ENCODE peak calls at places on chromosomes 12 and 14, in nine cellular contexts. F is MM.1S, J is PC-3, V is hepatocyte, A is SK-N-SH, D is OCI-LY7, S is HCT116, R is GM23248, N is GM23338. M is an unnamed sample.

GRCh38 chr14:35197015-35197414 is 74.7 kb downstream of the PRORP start:
- DNase-seq in F (no peak), N (no peak), J (peak), D (no peak), S (peak), R (peak), A (no peak), V (no peak), M (no peak)

GRCh38 chr12:1936406-1937320 is 18.2 kb upstream of the CACNA2D4 start:
- DNase-seq in A (peak), F (no peak), V (peak), D (no peak), N (no peak), S (no peak), J (peak), R (peak), M (no peak)

GRCh38 chr12:52260351-52261210 is 13.9 kb upstream of the KRT86 start:
- DNase-seq in F (no peak), D (no peak), V (no peak), S (no peak), N (no peak), R (no peak), J (peak), A (no peak), M (peak)

GRCh38 chr12:82383930-82384513 is 25.7 kb downstream of the METTL25 start:
- DNase-seq in S (no peak), J (peak), A (no peak), V (no peak), R (peak), D (peak), F (no peak), N (peak), M (no peak)

GRCh38 chr12:119802472-119802871 is 74.6 kb downstream of the CIT start:
- DNase-seq in F (no peak), S (no peak), D (no peak), V (peak), R (peak), A (no peak), N (no peak), J (no peak), M (peak)

GRCh38 chr12:46557539-46558373 is 185.2 kb upstream of the SLC38A2 start:
- DNase-seq in J (peak), F (no peak), S (no peak), R (peak), V (no peak), D (no peak), A (no peak), N (no peak), M (no peak)

GRCh38 chr12:123050331-123050809 is 69.9 kb downstream of the ARL6IP4 start:
- DNase-seq in N (no peak), J (peak), D (no peak), F (no peak), S (no peak), V (no peak), A (no peak), R (peak), M (no peak)

GRCh38 chr12:105358789-105359188 is 28.3 kb downstream of the C12orf75 start:
- DNase-seq in D (peak), F (no peak), N (no peak), J (no peak), R (no peak), V (no peak), A (no peak), S (no peak), M (no peak)

GRCh38 chr12:51855586-51856428 is 7.3 kb upstream of the FIGNL2 start:
- DNase-seq in F (no peak), J (no peak), D (no peak), A (no peak), V (peak), N (peak), S (no peak), R (peak), M (peak)

GRCh38 chr14:35944847-35945246 is 118.7 kb downstream of the BRMS1L start:
- DNase-seq in S (peak), N (peak), J (peak), R (no peak), D (peak), A (peak), F (peak), V (peak), M (peak)

GRCh38 chr12:132497514-132498405 is 7.8 kb downstream of the FBRSL1 start:
- DNase-seq in V (no peak), F (no peak), D (no peak), A (no peak), J (no peak), S (no peak), R (no peak), N (no peak), M (no peak)

GRCh38 chr12:113467514-113468364 is 3.9 kb downstream of the LHX5 start:
- DNase-seq in F (no peak), D (no peak), V (no peak), S (no peak), A (peak), N (peak), R (no peak), J (peak), M (peak)

GRCh38 chr14:91255026-91255695 is 10.7 kb upstream of the GPR68 start:
- DNase-seq in F (no peak), R (peak), A (no peak), N (no peak), S (no peak), V (no peak), D (no peak), J (no peak), M (no peak)

GRCh38 chr12:70415987-70416386 is 49.9 kb downstream of the KCNMB4 start:
- DNase-seq in F (peak), S (no peak), N (no peak), A (no peak), V (no peak), R (no peak), J (no peak), D (peak), M (no peak)

GRCh38 chr14:74905595-74906142 is 17.4 kb downstream of the RPS6KL1 start:
- DNase-seq in S (peak), A (peak), N (peak), V (peak), F (peak), R (peak), J (peak), D (peak), M (peak)

GRCh38 chr12:2689393-2689792 is 105.4 kb upstream of the FKBP4 start:
- DNase-seq in J (no peak), R (no peak), A (no peak), F (no peak), D (no peak), S (no peak), V (no peak), N (no peak), M (no peak)

GRCh38 chr12:127509066-127509778 is 757.7 kb upstream of the TMEM132C start:
- DNase-seq in J (peak), V (no peak), N (no peak), S (no peak), F (peak), A (no peak), R (peak), D (no peak), M (no peak)

GRCh38 chr12:1173806-1174617 is 183.0 kb downstream of the ERC1 start:
- DNase-seq in R (no peak), J (no peak), N (no peak), S (no peak), V (no peak), A (no peak), D (peak), F (peak), M (no peak)

GRCh38 chr12:65493893-65494205 is 215.4 kb downstream of the MSRB3 start:
- DNase-seq in A (no peak), J (no peak), V (no peak), D (no peak), R (no peak), F (no peak), S (no peak), N (no peak), M (no peak)

GRCh38 chr14:69284170-69284569 is 24.2 kb downstream of the GALNT16 start:
- DNase-seq in R (no peak), J (no peak), V (no peak), S (no peak), D (no peak), A (no peak), N (no peak), F (no peak), M (no peak)

GRCh38 chr14:68239988-68240387 is 420.4 kb downstream of the RAD51B start:
- DNase-seq in J (no peak), N (no peak), D (no peak), V (peak), F (no peak), R (no peak), A (no peak), S (no peak), M (no peak)

GRCh38 chr14:74891870-74892269 is 10.2 kb downstream of the DLST start:
- DNase-seq in S (no peak), A (no peak), V (no peak), N (no peak), J (no peak), D (no peak), R (peak), F (no peak), M (no peak)

GRCh38 chr12:99911967-99912366 is 72.8 kb downstream of the ANKS1B start:
- DNase-seq in F (peak), R (peak), A (no peak), D (no peak), V (no peak), J (no peak), S (no peak), N (no peak), M (no peak)

GRCh38 chr12:27733052-27733656 is 22.5 kb downstream of the MRPS35 start:
- DNase-seq in R (peak), A (peak), D (peak), V (peak), S (no peak), F (peak), N (peak), J (peak), M (peak)

GRCh38 chr12:103817791-103818190 is 23.2 kb downstream of the NT5DC3 start:
- DNase-seq in R (no peak), D (no peak), N (no peak), F (no peak), J (no peak), V (no peak), A (no peak), S (no peak), M (no peak)

GRCh38 chr12:99985129-99985570 is 414 bp upstream of the ANKS1B start:
- DNase-seq in A (no peak), D (no peak), R (peak), V (no peak), N (no peak), J (no peak), S (no peak), F (peak), M (no peak)

GRCh38 chr14:33899723-33900341 is 51.0 kb downstream of the EGLN3 start:
- DNase-seq in N (no peak), D (no peak), F (no peak), J (no peak), S (no peak), V (no peak), R (no peak), A (no peak), M (no peak)

GRCh38 chr12:118061876-118062791 is 1.2 kb upstream of the WSB2 start:
- DNase-seq in N (peak), D (peak), A (peak), F (no peak), J (peak), R (peak), S (no peak), V (peak), M (peak)

GRCh38 chr14:50635136-50635535 is 33.0 kb downstream of the SAV1 start:
- DNase-seq in J (no peak), A (no peak), S (no peak), D (no peak), F (no peak), V (no peak), R (no peak), N (no peak), M (no peak)

GRCh38 chr12:121233628-121234020 is 23.7 kb downstream of the P2RX4 start:
- DNase-seq in J (no peak), N (no peak), D (no peak), S (no peak), A (no peak), F (no peak), R (no peak), V (no peak), M (no peak)

GRCh38 chr14:90534091-90534837 is 137.4 kb downstream of the CALM1 start:
- DNase-seq in N (no peak), J (no peak), A (no peak), V (no peak), D (no peak), R (peak), F (no peak), S (no peak), M (no peak)

GRCh38 chr14:77014004-77014604 is 14.4 kb downstream of the IRF2BPL start:
- DNase-seq in J (no peak), F (no peak), D (no peak), V (peak), A (peak), R (no peak), N (peak), S (no peak), M (peak)
- TF ChIP-seq EZH2phosphoT487 in J (no peak), F (no peak), D (no peak), V (no peak), A (no peak), R (no peak), N (no peak), S (no peak), M (no peak)

DNA sequence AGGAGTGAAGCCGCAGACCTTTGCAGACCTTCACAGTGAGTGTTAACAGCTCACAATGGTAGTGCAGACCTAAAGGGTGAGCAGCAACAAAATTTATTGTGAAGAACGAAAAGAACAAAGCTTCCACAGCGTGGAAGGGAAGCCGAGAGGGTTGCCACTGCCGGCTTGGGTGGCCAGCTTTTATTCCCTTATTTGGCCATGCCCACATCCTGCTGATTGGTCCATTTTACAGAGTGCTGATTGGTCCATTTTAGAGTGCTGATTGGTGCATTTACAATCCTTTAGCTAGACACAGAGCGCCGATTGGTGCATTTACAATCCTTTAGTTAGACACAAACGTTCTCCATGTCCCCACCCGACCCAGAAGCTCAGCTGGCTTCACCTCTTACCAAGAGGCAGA is 35.5 kb downstream of the MAPK1IP1L start:
- DNase-seq in V (no peak), R (no peak), N (no peak), F (no peak), D (no peak), A (no peak), S (no peak), J (no peak), M (no peak)
- H2AFZ ChIP-seq in V (no peak), R (no peak), N (no peak), F (no peak), D (no peak), A (no peak), S (no peak), J (no peak), M (no peak)

DNA sequence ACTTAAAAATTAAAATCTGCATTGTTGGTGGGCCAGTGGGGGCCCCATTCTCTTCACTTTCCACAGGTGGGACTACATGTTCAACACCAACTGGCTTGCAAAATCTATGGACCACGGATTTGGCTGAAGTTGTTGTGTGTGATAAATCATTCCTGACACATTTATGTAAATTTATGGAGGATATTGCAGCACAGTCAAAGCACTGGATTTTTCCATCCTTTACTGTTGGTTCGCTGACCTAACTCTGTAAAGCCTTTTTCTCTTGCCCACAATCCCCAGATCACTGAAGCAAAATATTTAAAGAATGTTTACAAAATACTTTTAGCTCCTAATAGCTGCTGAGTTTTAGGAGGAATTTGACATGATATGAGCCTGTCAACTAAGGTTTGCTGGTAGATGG is 219.7 kb upstream of the PRICKLE1 start:
- DNase-seq in R (peak), S (no peak), V (no peak), J (peak), F (no peak), A (no peak), D (no peak), N (no peak), M (no peak)
- TF ChIP-seq EZH2phosphoT487 in R (no peak), S (no peak), V (no peak), J (no peak), F (no peak), A (no peak), D (no peak), N (no peak), M (no peak)

DNA sequence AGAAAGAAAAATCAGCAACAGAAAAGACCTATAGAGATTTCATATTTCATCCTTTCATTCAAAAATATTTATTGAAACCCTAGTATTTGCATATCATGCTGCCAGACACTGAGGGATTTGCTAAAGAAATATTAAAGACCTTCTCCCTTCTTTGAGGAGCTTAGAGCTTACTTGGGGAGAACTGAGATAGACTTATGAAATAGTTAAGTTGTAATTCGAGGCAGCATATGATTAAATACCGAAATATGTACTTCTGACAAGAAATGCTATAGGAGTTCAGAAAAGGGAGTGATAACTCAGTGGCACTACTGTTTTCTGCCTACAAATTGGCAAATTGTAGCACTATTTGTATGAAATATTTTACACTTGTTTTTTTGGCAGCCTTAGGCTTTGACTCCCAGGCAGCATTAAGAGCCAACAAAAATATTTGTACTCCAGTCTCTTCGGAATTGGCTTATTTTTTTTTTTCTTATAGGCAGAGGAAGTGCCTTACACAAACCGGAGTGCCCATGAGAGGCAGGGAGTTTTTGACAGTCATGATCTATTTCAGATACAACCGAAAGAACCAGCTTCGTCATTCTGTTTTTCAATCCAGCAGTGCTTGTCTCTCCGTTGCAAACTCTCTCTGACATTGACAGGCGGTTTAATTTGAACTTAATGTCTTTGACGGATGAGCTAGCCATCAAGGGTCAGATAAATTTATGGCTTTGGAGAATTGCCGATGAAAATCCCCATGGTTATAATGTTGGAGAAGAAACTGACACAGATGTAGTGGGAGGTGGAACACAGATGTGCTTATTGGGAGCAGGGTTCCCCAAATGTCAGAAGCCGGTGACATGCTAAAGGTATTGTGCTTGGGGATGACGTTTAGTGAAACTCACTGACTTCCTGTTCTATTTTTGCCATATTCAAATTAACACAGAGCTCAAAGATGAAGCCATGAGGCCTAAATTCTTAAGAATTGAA is 59.4 kb downstream of the PLXNC1 start:
- DNase-seq in R (no peak), A (no peak), J (peak), F (peak), D (peak), V (no peak), S (no peak), N (no peak), M (no peak)
- H2AFZ ChIP-seq in R (no peak), A (no peak), J (no peak), F (no peak), D (peak), V (no peak), S (no peak), N (no peak), M (no peak)

DNA sequence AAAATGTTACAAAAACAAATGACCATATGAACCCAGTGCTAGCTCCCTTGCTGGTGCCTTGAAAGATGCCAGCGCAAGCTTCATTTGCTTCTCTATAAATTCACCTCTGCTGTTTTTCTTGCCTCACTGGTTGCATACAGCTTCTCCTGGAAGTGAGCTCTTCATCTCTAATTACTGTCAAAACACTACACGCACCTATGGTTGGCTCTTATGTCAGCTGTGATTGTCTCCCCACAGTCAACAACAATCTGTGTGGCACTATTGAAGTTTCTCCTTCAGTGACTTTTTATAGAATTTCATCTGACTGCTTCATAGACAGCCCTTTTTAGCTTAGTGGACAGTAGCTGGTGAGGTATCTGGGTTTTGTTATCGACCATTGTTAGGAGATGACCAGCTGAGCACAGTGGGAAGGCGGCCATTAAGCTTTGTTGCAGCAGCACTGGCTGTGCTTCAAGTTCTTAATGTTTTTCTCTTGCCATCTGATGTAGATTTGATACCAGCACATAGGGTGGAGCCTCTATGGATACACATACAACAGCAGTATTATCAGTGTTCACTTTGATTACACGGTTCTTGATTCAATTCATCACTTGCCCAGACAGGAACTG is 131.8 kb downstream of the KITLG start:
- DNase-seq in J (no peak), D (no peak), F (no peak), S (no peak), R (no peak), V (no peak), A (no peak), N (no peak), M (peak)
- TF ChIP-seq EZH2phosphoT487 in J (no peak), D (no peak), F (no peak), S (no peak), R (no peak), V (no peak), A (no peak), N (no peak), M (no peak)

GRCh38 chr12:11607313-11608081 is 42.0 kb upstream of the ETV6 start:
- DNase-seq in N (no peak), A (no peak), J (no peak), D (no peak), S (no peak), R (peak), V (peak), F (no peak), M (peak)
- H2AFZ ChIP-seq in N (no peak), A (no peak), J (no peak), D (no peak), S (no peak), R (peak), V (no peak), F (no peak), M (peak)

DNA sequence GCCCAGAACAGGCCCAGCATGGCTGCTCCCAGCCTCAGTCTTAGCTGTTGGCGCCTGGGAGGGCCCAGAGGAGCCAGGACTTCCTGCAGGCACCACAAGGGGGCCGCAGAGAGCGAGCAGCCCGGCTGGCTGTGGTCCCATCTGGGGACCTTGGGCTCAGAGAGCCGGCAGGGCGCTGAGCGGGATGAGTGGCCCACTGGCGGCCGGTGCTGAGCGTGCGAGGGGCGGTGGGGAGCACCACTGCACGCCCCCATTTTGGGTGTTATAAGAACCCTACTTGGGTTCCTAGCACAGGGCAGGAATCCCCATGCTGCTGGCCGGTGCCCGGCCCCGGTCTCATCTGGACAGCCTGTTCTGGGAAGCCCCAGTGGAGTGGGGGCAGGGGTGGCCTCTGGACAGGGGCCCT is 25.9 kb upstream of the CRIP2 start:
- DNase-seq in V (peak), S (no peak), R (peak), A (peak), D (peak), N (peak), J (peak), F (no peak), M (peak)
- TF ChIP-seq EZH2phosphoT487 in V (no peak), S (no peak), R (no peak), A (no peak), D (no peak), N (no peak), J (no peak), F (no peak), M (no peak)

GRCh38 chr12:77953515-77953914 is 122.8 kb downstream of the NAV3 start:
- DNase-seq in R (no peak), F (no peak), J (no peak), V (no peak), S (no peak), N (peak), A (no peak), D (no peak), M (no peak)
- H2AFZ ChIP-seq in R (no peak), F (no peak), J (no peak), V (no peak), S (no peak), N (no peak), A (no peak), D (peak), M (peak)

M was measured in neural progenitor cell.